ENCODE peak calls at places on chromosomes 7 and 10, in four cellular contexts. W is HepG2, G is K562, H is GM12878. N is an unnamed sample.

GRCh38 chr10:79293841-79294705 is 53.2 kb upstream of the PPIF start:
- DNase-seq in W (no peak), G (no peak), H (no peak), N (no peak)

GRCh38 chr10:124701435-124701834 is 42.7 kb downstream of the FAM53B start:
- DNase-seq in W (no peak), G (no peak), H (no peak), N (no peak)

GRCh38 chr7:1977876-1978441 is 254.8 kb downstream of the MAD1L1 start:
- DNase-seq in W (no peak), G (no peak), H (no peak), N (no peak)

GRCh38 chr7:44581426-44581906 is 565 bp downstream of the TMED4 start:
- DNase-seq in W (no peak), G (peak), H (no peak), N (no peak)

GRCh38 chr7:29063231-29063630 is 83.1 kb downstream of the CPVL start:
- DNase-seq in W (no peak), G (no peak), H (no peak), N (no peak)

GRCh38 chr7:24991333-24991732 is 11.4 kb upstream of the OSBPL3 start:
- DNase-seq in W (no peak), G (no peak), H (no peak), N (no peak)

GRCh38 chr10:114043532-114044250 is at the start of gene ADRB1:
- DNase-seq in W (peak), G (peak), H (peak), N (peak)

GRCh38 chr10:91420868-91421267 is 10.7 kb downstream of the HECTD2 start:
- DNase-seq in W (no peak), G (no peak), H (no peak), N (no peak)

GRCh38 chr10:1374501-1374900 is 318.3 kb downstream of the WDR37 start:
- DNase-seq in W (no peak), G (no peak), H (no peak), N (no peak)

GRCh38 chr10:16440396-16441105 is 3.7 kb downstream of the PTER start:
- DNase-seq in W (no peak), G (no peak), H (no peak), N (no peak)

GRCh38 chr10:16439294-16439693 is 2.5 kb downstream of the PTER start:
- DNase-seq in W (no peak), G (no peak), H (no peak), N (no peak)

GRCh38 chr10:16436367-16436757 is 448 bp upstream of the PTER start:
- DNase-seq in W (no peak), G (no peak), H (no peak), N (peak)

GRCh38 chr10:16437540-16437894 is 707 bp downstream of the PTER start:
- DNase-seq in W (peak), G (no peak), H (no peak), N (no peak)

GRCh38 chr10:16436758-16437539 is at the start of gene PTER:
- DNase-seq in W (peak), G (peak), H (peak), N (peak)
- TF ChIP-seq TARDBP in W (no peak), G (no peak), H (no peak), N (no peak)

GRCh38 chr10:77910524-77911145 is 15.9 kb downstream of the DLG5 start:
- DNase-seq in W (no peak), G (no peak), H (no peak), N (no peak)
- TF ChIP-seq FOXM1 in W (no peak), G (no peak), H (no peak), N (no peak)

GRCh38 chr10:50331486-50331885 is 80.2 kb upstream of the ASAH2 start:
- DNase-seq in W (peak), G (no peak), H (no peak), N (no peak)
- TF ChIP-seq TARDBP in W (no peak), G (no peak), H (no peak), N (no peak)

GRCh38 chr7:84194484-84195260 is at the start of gene SEMA3A:
- DNase-seq in W (peak), G (no peak), H (no peak), N (peak)
- TF ChIP-seq FOXM1 in W (no peak), G (no peak), H (no peak), N (no peak)

DNA sequence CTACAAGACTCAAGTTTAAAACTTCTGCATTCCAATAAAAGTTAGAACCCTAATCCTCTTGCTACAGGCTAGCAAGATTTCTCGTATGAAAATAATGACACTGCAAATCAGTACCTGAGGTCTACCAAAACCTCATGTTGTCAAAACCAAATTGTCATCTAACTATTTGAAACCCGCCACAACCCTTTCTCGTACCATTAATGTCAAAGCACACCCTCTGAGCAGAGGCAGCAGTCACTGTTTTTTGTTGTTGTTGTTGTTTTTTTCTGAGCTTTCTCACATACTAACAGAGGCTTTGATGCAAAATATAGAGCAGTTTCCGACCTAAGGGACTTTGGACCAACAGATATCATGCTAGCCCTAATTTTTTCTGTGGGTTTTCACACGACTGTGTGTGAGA is 563.9 kb upstream of the C7orf33 start:
- DNase-seq in W (no peak), G (no peak), H (no peak), N (no peak)
- TF ChIP-seq TARDBP in W (no peak), G (no peak), H (no peak), N (no peak)

DNA sequence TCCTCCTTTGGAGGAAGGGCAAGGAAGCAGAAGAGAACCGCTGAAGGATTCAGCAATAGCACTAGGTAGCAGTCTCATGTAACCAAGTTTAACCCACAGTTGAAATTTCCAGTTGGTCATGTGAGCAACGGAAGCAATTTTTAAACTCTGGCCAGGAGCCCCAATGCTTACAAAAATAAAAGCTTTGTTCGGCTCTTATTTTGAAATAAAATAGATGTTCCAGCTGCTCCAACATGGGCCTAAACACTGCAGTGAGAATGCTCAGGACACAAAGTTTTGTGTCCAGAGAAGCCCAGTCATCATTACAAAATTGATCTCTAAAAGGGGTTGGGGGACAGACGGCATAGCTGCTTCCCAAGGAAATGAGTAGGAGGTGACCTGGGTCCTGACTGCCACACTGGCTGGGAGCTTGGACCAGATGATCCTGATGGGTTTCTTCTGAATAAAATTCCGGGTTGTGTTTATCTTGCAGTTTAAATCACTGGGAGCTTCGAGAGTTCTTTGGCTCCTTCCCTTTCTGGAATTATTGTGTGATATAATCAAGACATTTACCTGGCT is 452 bp upstream of the TMEM140 start:
- DNase-seq in W (no peak), G (no peak), H (no peak), N (no peak)
- TF ChIP-seq FOXM1 in W (no peak), G (no peak), H (no peak), N (no peak)

DNA sequence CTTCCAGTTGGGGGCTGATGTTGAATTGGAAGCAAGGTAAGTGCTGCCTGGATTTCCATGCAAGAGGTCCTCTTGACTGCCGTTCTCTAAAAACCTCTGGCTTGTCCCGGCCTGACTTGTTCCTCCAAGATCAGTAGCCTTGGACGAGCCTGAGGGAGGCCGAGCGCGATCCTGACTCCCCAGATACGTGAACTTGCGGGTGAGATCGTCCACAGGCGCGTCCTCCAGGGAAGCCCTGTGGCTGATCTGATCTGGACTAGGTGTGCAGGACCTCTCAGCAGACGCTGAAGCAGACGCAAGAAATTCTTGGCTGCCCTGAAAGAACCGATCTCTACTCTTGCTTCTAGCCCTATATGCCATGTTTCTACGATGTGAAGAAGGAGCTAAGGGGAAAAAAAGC is 29.7 kb downstream of the ZC3HAV1 start:
- DNase-seq in W (no peak), G (no peak), H (no peak), N (no peak)
- TF ChIP-seq TARDBP in W (no peak), G (no peak), H (no peak), N (no peak)

N was measured in HEK293T.